ENCODE peak calls at places on chromosomes 4 and X, in ten cellular contexts. One of them, this sample, is unnamed.

GRCh38 chr4:2767705-2768074 is 11.6 kb upstream of the TNIP2 start:
- DNase-seq in psoas muscle: no peak
- DNase-seq in brain microvascular endothelial cell: no peak
- DNase-seq in OCI-LY7: no peak
- DNase-seq in bronchial epithelial cell: no peak
- DNase-seq in cardiac muscle cell: peak
- DNase-seq in lower lobe of right lung: peak
- DNase-seq in left ventricle myocardium inferior: no peak
- DNase-seq in IMR-90: no peak
- DNase-seq in left lung: peak
- DNase-seq in this sample: no peak

GRCh38 chr4:134027931-134028330 is 173.7 kb downstream of the PABPC4L start:
- DNase-seq in psoas muscle: no peak
- DNase-seq in brain microvascular endothelial cell: peak
- DNase-seq in OCI-LY7: no peak
- DNase-seq in bronchial epithelial cell: peak
- DNase-seq in cardiac muscle cell: no peak
- DNase-seq in lower lobe of right lung: no peak
- DNase-seq in left ventricle myocardium inferior: no peak
- DNase-seq in IMR-90: peak
- DNase-seq in left lung: no peak
- DNase-seq in this sample: peak

GRCh38 chrX:49896951-49897350 is 17.7 kb downstream of the USP27X start:
- DNase-seq in psoas muscle: no peak
- DNase-seq in brain microvascular endothelial cell: no peak
- DNase-seq in OCI-LY7: no peak
- DNase-seq in bronchial epithelial cell: no peak
- DNase-seq in cardiac muscle cell: no peak
- DNase-seq in lower lobe of right lung: no peak
- DNase-seq in left ventricle myocardium inferior: no peak
- DNase-seq in IMR-90: no peak
- DNase-seq in left lung: no peak
- DNase-seq in this sample: no peak

GRCh38 chr4:169100656-169101055 is 90.6 kb upstream of the CBR4 start:
- DNase-seq in psoas muscle: no peak
- DNase-seq in brain microvascular endothelial cell: no peak
- DNase-seq in OCI-LY7: no peak
- DNase-seq in bronchial epithelial cell: no peak
- DNase-seq in cardiac muscle cell: no peak
- DNase-seq in lower lobe of right lung: no peak
- DNase-seq in left ventricle myocardium inferior: no peak
- DNase-seq in IMR-90: no peak
- DNase-seq in left lung: no peak
- DNase-seq in this sample: no peak

GRCh38 chr4:40484346-40484745 is 145.3 kb downstream of the RBM47 start:
- DNase-seq in psoas muscle: no peak
- DNase-seq in brain microvascular endothelial cell: no peak
- DNase-seq in OCI-LY7: no peak
- DNase-seq in bronchial epithelial cell: peak
- DNase-seq in cardiac muscle cell: no peak
- DNase-seq in lower lobe of right lung: no peak
- DNase-seq in left ventricle myocardium inferior: no peak
- DNase-seq in IMR-90: no peak
- DNase-seq in left lung: no peak
- DNase-seq in this sample: no peak

GRCh38 chr4:120948382-120948781 is 25.9 kb upstream of the PRDM5 start:
- DNase-seq in psoas muscle: no peak
- DNase-seq in brain microvascular endothelial cell: no peak
- DNase-seq in OCI-LY7: no peak
- DNase-seq in bronchial epithelial cell: peak
- DNase-seq in cardiac muscle cell: no peak
- DNase-seq in lower lobe of right lung: no peak
- DNase-seq in left ventricle myocardium inferior: no peak
- DNase-seq in IMR-90: no peak
- DNase-seq in left lung: no peak
- DNase-seq in this sample: no peak

GRCh38 chrX:48695524-48695875 is 1.0 kb upstream of the SUV39H1 start:
- DNase-seq in psoas muscle: no peak
- DNase-seq in brain microvascular endothelial cell: no peak
- DNase-seq in OCI-LY7: no peak
- DNase-seq in bronchial epithelial cell: peak
- DNase-seq in cardiac muscle cell: no peak
- DNase-seq in lower lobe of right lung: no peak
- DNase-seq in left ventricle myocardium inferior: no peak
- DNase-seq in IMR-90: peak
- DNase-seq in left lung: no peak
- DNase-seq in this sample: no peak

GRCh38 chr4:184250795-184251679 is 33.4 kb upstream of the ENPP6 start:
- DNase-seq in psoas muscle: no peak
- DNase-seq in brain microvascular endothelial cell: peak
- DNase-seq in OCI-LY7: peak
- DNase-seq in bronchial epithelial cell: peak
- DNase-seq in cardiac muscle cell: peak
- DNase-seq in lower lobe of right lung: no peak
- DNase-seq in left ventricle myocardium inferior: no peak
- DNase-seq in IMR-90: peak
- DNase-seq in left lung: no peak
- DNase-seq in this sample: peak

GRCh38 chrX:153926863-153927685 is 1.0 kb upstream of the ARHGAP4 start:
- DNase-seq in psoas muscle: peak
- DNase-seq in brain microvascular endothelial cell: no peak
- DNase-seq in OCI-LY7: peak
- DNase-seq in bronchial epithelial cell: no peak
- DNase-seq in cardiac muscle cell: no peak
- DNase-seq in lower lobe of right lung: peak
- DNase-seq in left ventricle myocardium inferior: peak
- DNase-seq in IMR-90: peak
- DNase-seq in left lung: peak
- DNase-seq in this sample: no peak

GRCh38 chr4:51855751-51856150 is 12.8 kb downstream of the DCUN1D4 start:
- DNase-seq in psoas muscle: no peak
- DNase-seq in brain microvascular endothelial cell: no peak
- DNase-seq in OCI-LY7: no peak
- DNase-seq in bronchial epithelial cell: no peak
- DNase-seq in cardiac muscle cell: no peak
- DNase-seq in lower lobe of right lung: no peak
- DNase-seq in left ventricle myocardium inferior: no peak
- DNase-seq in IMR-90: no peak
- DNase-seq in left lung: no peak
- DNase-seq in this sample: no peak

GRCh38 chrX:68196939-68197791 is 236.1 kb downstream of the OPHN1 start:
- DNase-seq in psoas muscle: no peak
- DNase-seq in brain microvascular endothelial cell: peak
- DNase-seq in OCI-LY7: peak
- DNase-seq in bronchial epithelial cell: peak
- DNase-seq in cardiac muscle cell: peak
- DNase-seq in lower lobe of right lung: no peak
- DNase-seq in left ventricle myocardium inferior: no peak
- DNase-seq in IMR-90: peak
- DNase-seq in left lung: no peak
- DNase-seq in this sample: peak

GRCh38 chrX:1336331-1337143 is at the start of gene IL3RA:
- DNase-seq in psoas muscle: no peak
- DNase-seq in brain microvascular endothelial cell: peak
- DNase-seq in OCI-LY7: no peak
- DNase-seq in bronchial epithelial cell: no peak
- DNase-seq in cardiac muscle cell: peak
- DNase-seq in lower lobe of right lung: peak
- DNase-seq in left ventricle myocardium inferior: no peak
- DNase-seq in IMR-90: no peak
- DNase-seq in left lung: peak
- DNase-seq in this sample: no peak

GRCh38 chr4:183356931-183357675 is 34.9 kb upstream of the CLDN24 start:
- DNase-seq in psoas muscle: no peak
- DNase-seq in brain microvascular endothelial cell: no peak
- DNase-seq in OCI-LY7: no peak
- DNase-seq in bronchial epithelial cell: peak
- DNase-seq in cardiac muscle cell: no peak
- DNase-seq in lower lobe of right lung: no peak
- DNase-seq in left ventricle myocardium inferior: no peak
- DNase-seq in IMR-90: no peak
- DNase-seq in left lung: no peak
- DNase-seq in this sample: no peak

GRCh38 chr4:47106561-47106960 is 75.2 kb downstream of the GABRB1 start:
- DNase-seq in psoas muscle: no peak
- DNase-seq in brain microvascular endothelial cell: no peak
- DNase-seq in OCI-LY7: no peak
- DNase-seq in bronchial epithelial cell: peak
- DNase-seq in cardiac muscle cell: no peak
- DNase-seq in lower lobe of right lung: no peak
- DNase-seq in left ventricle myocardium inferior: no peak
- DNase-seq in IMR-90: peak
- DNase-seq in left lung: no peak
- DNase-seq in this sample: no peak

GRCh38 chr4:47104986-47105385 is 73.6 kb downstream of the GABRB1 start:
- DNase-seq in psoas muscle: no peak
- DNase-seq in brain microvascular endothelial cell: no peak
- DNase-seq in OCI-LY7: no peak
- DNase-seq in bronchial epithelial cell: no peak
- DNase-seq in cardiac muscle cell: no peak
- DNase-seq in lower lobe of right lung: no peak
- DNase-seq in left ventricle myocardium inferior: no peak
- DNase-seq in IMR-90: peak
- DNase-seq in left lung: no peak
- DNase-seq in this sample: no peak

GRCh38 chr4:47110670-47111069 is 79.3 kb downstream of the GABRB1 start:
- DNase-seq in psoas muscle: no peak
- DNase-seq in brain microvascular endothelial cell: no peak
- DNase-seq in OCI-LY7: no peak
- DNase-seq in bronchial epithelial cell: no peak
- DNase-seq in cardiac muscle cell: no peak
- DNase-seq in lower lobe of right lung: no peak
- DNase-seq in left ventricle myocardium inferior: no peak
- DNase-seq in IMR-90: no peak
- DNase-seq in left lung: no peak
- DNase-seq in this sample: no peak

GRCh38 chr4:47109379-47109778 is 78.0 kb downstream of the GABRB1 start:
- DNase-seq in psoas muscle: no peak
- DNase-seq in brain microvascular endothelial cell: no peak
- DNase-seq in OCI-LY7: no peak
- DNase-seq in bronchial epithelial cell: no peak
- DNase-seq in cardiac muscle cell: no peak
- DNase-seq in lower lobe of right lung: no peak
- DNase-seq in left ventricle myocardium inferior: no peak
- DNase-seq in IMR-90: no peak
- DNase-seq in left lung: no peak
- DNase-seq in this sample: no peak
- TF ChIP-seq CTCF in psoas muscle: no peak
- TF ChIP-seq CTCF in brain microvascular endothelial cell: peak
- TF ChIP-seq CTCF in OCI-LY7: peak
- TF ChIP-seq CTCF in bronchial epithelial cell: no peak
- TF ChIP-seq CTCF in cardiac muscle cell: no peak
- TF ChIP-seq CTCF in lower lobe of right lung: no peak
- TF ChIP-seq CTCF in left ventricle myocardium inferior: no peak
- TF ChIP-seq CTCF in IMR-90: no peak
- TF ChIP-seq CTCF in left lung: no peak
- TF ChIP-seq CTCF in this sample: no peak

DNA sequence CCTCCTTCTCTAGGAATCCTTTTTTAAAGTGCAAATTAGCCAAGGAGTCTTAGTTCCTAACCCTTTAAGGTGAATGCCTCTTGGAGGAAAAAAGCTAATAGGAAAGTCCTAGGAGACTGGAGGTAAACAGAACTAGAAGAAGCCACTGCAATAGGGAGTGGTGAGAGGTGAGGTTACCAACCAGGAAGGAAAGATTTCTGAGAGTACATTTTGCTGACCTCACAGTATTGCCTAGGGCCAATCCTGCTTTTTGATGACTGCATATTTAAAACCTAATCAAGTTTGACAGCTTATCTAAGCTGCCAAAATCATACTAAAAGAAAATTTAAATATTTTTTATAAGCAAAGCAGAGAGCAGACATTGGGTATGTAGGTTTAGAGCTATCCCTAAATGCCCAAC is 7.3 kb upstream of the CUL4B start:
- DNase-seq in psoas muscle: no peak
- DNase-seq in brain microvascular endothelial cell: no peak
- DNase-seq in OCI-LY7: no peak
- DNase-seq in bronchial epithelial cell: peak
- DNase-seq in cardiac muscle cell: no peak
- DNase-seq in lower lobe of right lung: no peak
- DNase-seq in left ventricle myocardium inferior: no peak
- DNase-seq in IMR-90: no peak
- DNase-seq in left lung: no peak
- DNase-seq in this sample: no peak
- H3K4me3 ChIP-seq in psoas muscle: no peak
- H3K4me3 ChIP-seq in brain microvascular endothelial cell: no peak
- H3K4me3 ChIP-seq in OCI-LY7: no peak
- H3K4me3 ChIP-seq in bronchial epithelial cell: no peak
- H3K4me3 ChIP-seq in cardiac muscle cell: no peak
- H3K4me3 ChIP-seq in lower lobe of right lung: no peak
- H3K4me3 ChIP-seq in left ventricle myocardium inferior: no peak
- H3K4me3 ChIP-seq in IMR-90: no peak
- H3K4me3 ChIP-seq in left lung: no peak
- H3K4me3 ChIP-seq in this sample: no peak

DNA sequence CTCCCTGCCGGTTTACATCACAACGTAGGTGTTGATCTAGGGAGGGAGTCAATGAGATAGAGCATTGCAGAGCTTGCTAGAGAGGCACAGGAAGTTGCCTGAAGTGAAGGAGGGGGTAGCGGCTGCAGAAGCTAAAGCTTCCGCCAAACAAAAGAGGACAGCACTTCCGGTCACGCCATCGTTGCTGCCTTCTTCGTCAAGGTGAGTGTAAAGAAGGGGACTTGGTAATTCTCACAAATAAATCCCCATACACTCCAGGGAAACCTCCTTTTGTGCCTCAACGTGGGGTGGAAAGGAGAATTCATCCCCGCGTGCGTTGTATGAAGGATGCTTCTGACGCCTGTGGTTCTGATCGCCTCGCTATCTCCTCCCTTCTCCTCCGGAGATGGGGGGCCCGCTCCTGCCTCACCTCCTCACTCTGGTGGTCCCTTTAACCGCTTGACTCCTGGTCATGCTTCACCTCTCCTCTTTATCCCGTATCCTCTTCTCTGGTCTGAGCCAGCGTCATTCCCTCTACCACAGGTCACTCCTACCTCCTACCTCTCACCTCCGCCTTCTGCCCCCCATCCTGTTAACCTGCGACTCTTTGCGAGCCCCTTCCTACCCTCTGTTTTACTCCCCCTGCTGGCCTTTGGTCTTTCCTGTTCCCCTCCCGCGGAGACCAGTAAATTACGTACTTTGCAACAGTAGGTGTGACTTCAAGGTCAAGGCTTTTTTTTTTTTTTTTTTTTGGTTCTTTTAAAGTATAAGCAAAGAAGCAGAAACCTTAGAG is 59.9 kb downstream of the GSPT2 start:
- DNase-seq in psoas muscle: peak
- DNase-seq in brain microvascular endothelial cell: peak
- DNase-seq in OCI-LY7: peak
- DNase-seq in bronchial epithelial cell: peak
- DNase-seq in cardiac muscle cell: peak
- DNase-seq in lower lobe of right lung: peak
- DNase-seq in left ventricle myocardium inferior: peak
- DNase-seq in IMR-90: peak
- DNase-seq in left lung: no peak
- DNase-seq in this sample: peak
- TF ChIP-seq CTCF in psoas muscle: no peak
- TF ChIP-seq CTCF in brain microvascular endothelial cell: peak
- TF ChIP-seq CTCF in OCI-LY7: peak
- TF ChIP-seq CTCF in bronchial epithelial cell: peak
- TF ChIP-seq CTCF in cardiac muscle cell: no peak
- TF ChIP-seq CTCF in lower lobe of right lung: no peak
- TF ChIP-seq CTCF in left ventricle myocardium inferior: peak
- TF ChIP-seq CTCF in IMR-90: peak
- TF ChIP-seq CTCF in left lung: no peak
- TF ChIP-seq CTCF in this sample: peak

GRCh38 chrX:36856849-36857248 is 151.3 kb upstream of the FAM47C start:
- DNase-seq in psoas muscle: no peak
- DNase-seq in brain microvascular endothelial cell: no peak
- DNase-seq in OCI-LY7: no peak
- DNase-seq in bronchial epithelial cell: peak
- DNase-seq in cardiac muscle cell: no peak
- DNase-seq in lower lobe of right lung: no peak
- DNase-seq in left ventricle myocardium inferior: no peak
- DNase-seq in IMR-90: peak
- DNase-seq in left lung: no peak
- DNase-seq in this sample: no peak
- H3K4me3 ChIP-seq in psoas muscle: no peak
- H3K4me3 ChIP-seq in brain microvascular endothelial cell: no peak
- H3K4me3 ChIP-seq in OCI-LY7: no peak
- H3K4me3 ChIP-seq in bronchial epithelial cell: no peak
- H3K4me3 ChIP-seq in cardiac muscle cell: no peak
- H3K4me3 ChIP-seq in lower lobe of right lung: no peak
- H3K4me3 ChIP-seq in left ventricle myocardium inferior: no peak
- H3K4me3 ChIP-seq in IMR-90: no peak
- H3K4me3 ChIP-seq in left lung: no peak
- H3K4me3 ChIP-seq in this sample: no peak